ENCODE peak calls at places on chromosomes 7 and 10, in six cellular contexts. P, Z, M, V, Y and U are unnamed samples.

GRCh38 chr10:59674211-59674836 is 35.3 kb downstream of the SLC16A9 start:
- DNase-seq in Z (peak), Y (no peak), V (no peak), M (no peak), P (peak), U (peak)

GRCh38 chr10:124697443-124697836 is 46.7 kb downstream of the FAM53B start:
- DNase-seq in V (no peak), Z (no peak), M (no peak), Y (no peak), P (no peak), U (no peak)

GRCh38 chr7:154441811-154442210 is 389.6 kb downstream of the DPP6 start:
- DNase-seq in P (no peak), Z (no peak), V (no peak), M (no peak), Y (no peak), U (no peak)

GRCh38 chr7:124310934-124311390 is 278.1 kb upstream of the TMEM229A start:
- DNase-seq in Z (peak), M (no peak), Y (no peak), P (peak), V (no peak), U (peak)

GRCh38 chr7:44431091-44431608 is 59.3 kb downstream of the NUDCD3 start:
- DNase-seq in M (no peak), P (peak), V (peak), Y (peak), Z (peak), U (no peak)

GRCh38 chr10:80081801-80082750 is 3.6 kb downstream of the TMEM254 start:
- DNase-seq in V (no peak), P (peak), Y (no peak), M (no peak), Z (peak), U (peak)

GRCh38 chr10:118818621-118819221 is 64.0 kb upstream of the CACUL1 start:
- DNase-seq in Y (no peak), Z (no peak), P (no peak), M (no peak), V (no peak), U (no peak)

GRCh38 chr10:112366992-112367391 is 6.9 kb upstream of the ACSL5 start:
- DNase-seq in V (peak), P (no peak), Z (no peak), Y (no peak), M (no peak), U (peak)

GRCh38 chr7:128406986-128407589 is 2.7 kb downstream of the IMPDH1 start:
- DNase-seq in P (no peak), Z (no peak), Y (no peak), V (no peak), M (no peak), U (no peak)

GRCh38 chr7:26646666-26647065 is 217.7 kb downstream of the SKAP2 start:
- DNase-seq in Y (no peak), V (no peak), M (no peak), Z (peak), P (peak), U (peak)

GRCh38 chr7:142790056-142790455 is 19.3 kb downstream of the PRSS2 start:
- DNase-seq in V (no peak), M (no peak), P (no peak), Y (no peak), Z (no peak), U (no peak)

GRCh38 chr10:12833451-12833850 is 168.1 kb downstream of the CCDC3 start:
- DNase-seq in V (no peak), Z (no peak), Y (no peak), P (no peak), M (no peak), U (no peak)

GRCh38 chr10:71300555-71301370 is 18.3 kb upstream of the SLC29A3 start:
- DNase-seq in Y (no peak), V (no peak), M (no peak), Z (no peak), P (no peak), U (no peak)

GRCh38 chr7:22576941-22577927 is 77.2 kb upstream of the STEAP1B start:
- DNase-seq in P (no peak), Z (peak), V (no peak), M (no peak), Y (no peak), U (peak)

GRCh38 chr7:148717266-148717793 is 18.6 kb downstream of the CUL1 start:
- DNase-seq in P (no peak), V (no peak), Y (no peak), M (no peak), Z (no peak), U (no peak)

GRCh38 chr7:148714498-148714897 is 15.8 kb downstream of the CUL1 start:
- DNase-seq in M (no peak), Y (no peak), P (no peak), Z (no peak), V (no peak), U (no peak)

GRCh38 chr7:148712610-148713330 is 14.1 kb downstream of the CUL1 start:
- DNase-seq in Z (no peak), V (no peak), P (no peak), Y (no peak), M (no peak), U (no peak)

GRCh38 chr7:148718431-148718830 is 19.7 kb downstream of the CUL1 start:
- DNase-seq in P (no peak), Y (no peak), Z (no peak), V (no peak), M (no peak), U (no peak)

DNA sequence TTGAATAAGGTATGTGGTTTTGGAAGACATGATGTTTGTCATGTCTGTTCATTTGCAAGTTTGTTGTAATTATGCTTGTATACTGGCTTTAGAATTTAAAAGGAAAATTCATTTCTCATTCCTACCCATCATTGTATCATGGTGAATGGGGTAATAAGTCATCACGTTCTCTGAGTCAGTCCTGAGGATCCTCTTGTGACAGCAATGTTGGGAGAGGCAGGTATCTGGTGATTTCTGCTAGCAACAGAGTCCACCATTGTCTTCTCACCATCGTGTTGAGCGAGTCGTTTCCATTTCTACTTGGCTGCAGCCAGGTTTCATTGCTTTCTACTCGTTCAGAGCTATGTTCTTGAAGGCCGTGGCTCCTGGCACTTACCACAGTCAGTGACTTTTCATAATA is 16.3 kb downstream of the CUL1 start:
- DNase-seq in Z (no peak), Y (no peak), M (no peak), P (no peak), V (no peak), U (no peak)
- H3K18ac ChIP-seq in Z (no peak), Y (peak), M (no peak), P (no peak), V (no peak), U (no peak)

DNA sequence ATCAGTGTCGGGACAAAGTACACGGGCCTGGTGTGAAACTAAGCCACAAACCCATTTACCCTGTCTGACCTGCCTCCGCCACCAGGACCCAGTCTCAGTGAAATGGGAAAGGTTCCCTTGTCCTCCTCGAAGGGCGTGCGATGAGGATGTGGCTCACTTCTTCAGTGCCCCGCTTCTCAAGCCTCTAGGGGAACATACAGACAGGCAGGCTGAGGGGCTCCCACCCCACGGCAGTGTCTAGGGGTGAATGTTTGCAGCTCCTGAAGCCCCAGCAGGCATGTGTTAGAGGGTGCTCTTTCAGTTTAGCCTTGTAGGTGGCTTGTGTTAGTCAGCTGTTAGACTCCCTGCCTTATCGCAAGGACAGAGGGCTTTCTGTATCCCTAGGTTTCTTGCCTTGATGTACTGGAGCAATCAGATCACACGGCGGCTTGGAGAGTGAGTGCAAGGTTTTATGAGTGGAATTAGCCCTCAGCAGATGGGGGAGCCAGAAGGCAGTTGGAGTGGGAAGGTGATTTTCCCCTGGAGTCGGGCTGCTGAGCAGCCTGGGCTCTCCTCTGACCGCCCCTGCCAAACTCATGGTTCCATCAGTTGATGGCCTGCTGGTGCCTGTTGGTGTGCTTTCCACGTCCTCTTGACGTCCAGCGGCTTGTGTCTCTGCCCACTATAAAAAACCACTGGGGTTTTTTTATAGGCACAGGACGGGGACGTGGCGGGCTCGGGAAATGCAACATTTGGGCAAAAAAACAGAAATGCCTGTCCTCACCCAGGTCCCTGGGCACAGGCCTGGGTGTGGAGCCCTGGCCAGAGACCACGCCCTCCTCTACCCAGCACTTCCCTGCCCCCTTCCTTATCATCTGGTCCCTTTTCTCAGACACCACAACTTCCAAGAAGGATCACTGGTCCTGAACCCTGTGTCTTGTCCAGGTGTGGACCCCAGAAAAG is 786 bp downstream of the NUDT1 start:
- DNase-seq in Y (no peak), Z (peak), P (peak), V (peak), M (no peak), U (peak)
- H3K4me2 ChIP-seq in Y (peak), Z (peak), P (peak), V (peak), M (peak), U (peak)

GRCh38 chr7:47497367-47498096 is 84.4 kb downstream of the TNS3 start:
- DNase-seq in P (no peak), V (no peak), Y (no peak), M (no peak), Z (no peak), U (peak)

GRCh38 chr7:47496064-47496665 is 85.7 kb downstream of the TNS3 start:
- DNase-seq in V (no peak), P (no peak), Z (no peak), M (no peak), Y (no peak), U (no peak)

GRCh38 chr7:47495269-47495875 is 86.5 kb downstream of the TNS3 start:
- DNase-seq in Y (no peak), V (no peak), Z (no peak), M (no peak), P (no peak), U (no peak)

GRCh38 chr7:47498229-47499056 is 83.5 kb downstream of the TNS3 start:
- DNase-seq in Y (no peak), M (no peak), P (no peak), Z (no peak), V (no peak), U (no peak)

GRCh38 chr7:47496666-47497065 is 85.2 kb downstream of the TNS3 start:
- DNase-seq in V (no peak), M (no peak), Z (no peak), Y (no peak), P (no peak), U (no peak)
- H4K8ac ChIP-seq in V (no peak), M (no peak), Z (no peak), Y (peak), P (no peak), U (no peak)

GRCh38 chr7:17133977-17134376 is 164.5 kb upstream of the AHR start:
- DNase-seq in V (no peak), P (peak), Y (no peak), M (no peak), Z (no peak), U (no peak)

GRCh38 chr7:17132726-17133125 is 165.7 kb upstream of the AHR start:
- DNase-seq in P (no peak), V (no peak), Z (no peak), Y (no peak), M (no peak), U (peak)

GRCh38 chr7:17139081-17139480 is 159.4 kb upstream of the AHR start:
- DNase-seq in P (no peak), Z (no peak), Y (no peak), M (no peak), V (no peak), U (no peak)

GRCh38 chr7:17134786-17135185 is 163.7 kb upstream of the AHR start:
- DNase-seq in P (no peak), Z (no peak), Y (no peak), M (no peak), V (no peak), U (no peak)

GRCh38 chr7:17136156-17136555 is 162.3 kb upstream of the AHR start:
- DNase-seq in M (no peak), Z (no peak), Y (no peak), P (no peak), V (no peak), U (no peak)
- H3K18ac ChIP-seq in M (no peak), Z (no peak), Y (no peak), P (no peak), V (no peak), U (no peak)

GRCh38 chr10:88107296-88107695 is 243.9 kb downstream of the PTEN start:
- DNase-seq in Y (no peak), M (no peak), V (no peak), P (no peak), Z (no peak), U (no peak)
- H3K4me2 ChIP-seq in Y (no peak), M (no peak), V (no peak), P (no peak), Z (no peak), U (no peak)